ENCODE peak calls at places on chromosomes 12 and 14, in six cellular contexts. One of them, this sample, is unnamed.
A peak's percentile ranks its signal among the peaks of the same experiment; 100 is the strongest.

GRCh38 chr14:77872971-77873370 is 73.1 kb downstream of the ADCK1 start:
- DNase-seq in H9: no peak
- DNase-seq in coronary artery: no peak
- DNase-seq in MM.1S: no peak
- DNase-seq in endothelial cell: no peak
- DNase-seq in A549: no peak
- DNase-seq in this sample: peak; percentile 13

GRCh38 chr12:65536876-65537661 is 258.6 kb downstream of the MSRB3 start:
- DNase-seq in H9: no peak
- DNase-seq in MM.1S: no peak
- DNase-seq in endothelial cell: no peak
- DNase-seq in A549: peak; percentile 85
- DNase-seq in coronary artery: peak; percentile 83
- DNase-seq in this sample: no peak

GRCh38 chr12:89765959-89766824 is 57.6 kb upstream of the ATP2B1 start:
- DNase-seq in endothelial cell: no peak
- DNase-seq in A549: no peak
- DNase-seq in H9: no peak
- DNase-seq in MM.1S: no peak
- DNase-seq in coronary artery: no peak
- DNase-seq in this sample: no peak

GRCh38 chr14:100649173-100649519 is 61.9 kb upstream of the BEGAIN start:
- DNase-seq in A549: peak; percentile 33
- DNase-seq in MM.1S: no peak
- DNase-seq in endothelial cell: no peak
- DNase-seq in coronary artery: no peak
- DNase-seq in H9: no peak
- DNase-seq in this sample: no peak

GRCh38 chr14:99981806-99982205 is 83.4 kb upstream of the EVL start:
- DNase-seq in MM.1S: no peak
- DNase-seq in A549: no peak
- DNase-seq in H9: no peak
- DNase-seq in endothelial cell: no peak
- DNase-seq in coronary artery: no peak
- DNase-seq in this sample: no peak

GRCh38 chr12:29769162-29769820 is 14.5 kb downstream of the TMTC1 start:
- DNase-seq in MM.1S: no peak
- DNase-seq in endothelial cell: no peak
- DNase-seq in coronary artery: no peak
- DNase-seq in A549: no peak
- DNase-seq in H9: no peak
- DNase-seq in this sample: no peak

GRCh38 chr12:102917026-102917787 is at the start of gene PAH:
- DNase-seq in coronary artery: no peak
- DNase-seq in MM.1S: no peak
- DNase-seq in endothelial cell: no peak
- DNase-seq in H9: peak; percentile 97
- DNase-seq in A549: no peak
- DNase-seq in this sample: no peak

GRCh38 chr12:53223391-53224267 is 8.4 kb downstream of the RARG start:
- DNase-seq in endothelial cell: no peak
- DNase-seq in H9: peak; percentile 56
- DNase-seq in coronary artery: no peak
- DNase-seq in A549: no peak
- DNase-seq in MM.1S: no peak
- DNase-seq in this sample: no peak

GRCh38 chr12:92505373-92506340 is 197.1 kb upstream of the PLEKHG7 start:
- DNase-seq in coronary artery: no peak
- DNase-seq in H9: no peak
- DNase-seq in A549: no peak
- DNase-seq in MM.1S: no peak
- DNase-seq in endothelial cell: no peak
- DNase-seq in this sample: no peak

GRCh38 chr12:83664650-83665049 is 977.9 kb downstream of the TMTC2 start:
- DNase-seq in MM.1S: no peak
- DNase-seq in A549: no peak
- DNase-seq in endothelial cell: no peak
- DNase-seq in coronary artery: no peak
- DNase-seq in H9: no peak
- DNase-seq in this sample: no peak

GRCh38 chr12:12333407-12333831 is 16.6 kb downstream of the MANSC1 start:
- DNase-seq in endothelial cell: no peak
- DNase-seq in coronary artery: no peak
- DNase-seq in MM.1S: no peak
- DNase-seq in A549: no peak
- DNase-seq in H9: no peak
- DNase-seq in this sample: no peak

GRCh38 chr14:105894978-105895881 is 368.8 kb downstream of the TMEM121 start:
- DNase-seq in H9: no peak
- DNase-seq in endothelial cell: no peak
- DNase-seq in coronary artery: no peak
- DNase-seq in MM.1S: no peak
- DNase-seq in A549: no peak
- DNase-seq in this sample: peak; percentile 80

GRCh38 chr14:95185452-95186392 is 28.4 kb upstream of the DICER1 start:
- DNase-seq in endothelial cell: no peak
- DNase-seq in coronary artery: peak; percentile 67
- DNase-seq in MM.1S: no peak
- DNase-seq in A549: no peak
- DNase-seq in H9: no peak
- DNase-seq in this sample: no peak

GRCh38 chr12:6567112-6567680 is 895 bp downstream of the NOP2 start:
- DNase-seq in coronary artery: no peak
- DNase-seq in H9: no peak
- DNase-seq in MM.1S: no peak
- DNase-seq in A549: no peak
- DNase-seq in endothelial cell: no peak
- DNase-seq in this sample: no peak

GRCh38 chr12:73629893-73630872 is 907.5 kb upstream of the ATXN7L3B start:
- DNase-seq in H9: peak; percentile 40
- DNase-seq in coronary artery: no peak
- DNase-seq in A549: no peak
- DNase-seq in endothelial cell: no peak
- DNase-seq in MM.1S: no peak
- DNase-seq in this sample: no peak
- TF ChIP-seq CTCF in H9: no peak
- TF ChIP-seq CTCF in coronary artery: no peak
- TF ChIP-seq CTCF in A549: no peak
- TF ChIP-seq CTCF in endothelial cell: no peak
- TF ChIP-seq CTCF in MM.1S: no peak
- TF ChIP-seq CTCF in this sample: peak; percentile 14

GRCh38 chr14:37116933-37117844 is 55.2 kb downstream of the SLC25A21 start:
- DNase-seq in MM.1S: no peak
- DNase-seq in coronary artery: no peak
- DNase-seq in H9: no peak
- DNase-seq in A549: peak; percentile 74
- DNase-seq in endothelial cell: no peak
- DNase-seq in this sample: no peak
- TF ChIP-seq CTCF in MM.1S: peak; percentile 10
- TF ChIP-seq CTCF in coronary artery: peak; percentile 12
- TF ChIP-seq CTCF in H9: peak; percentile 47
- TF ChIP-seq CTCF in A549: peak; percentile 65
- TF ChIP-seq CTCF in endothelial cell: no peak
- TF ChIP-seq CTCF in this sample: peak; percentile 88

GRCh38 chr14:23483216-23483854 is 13.8 kb downstream of the NGDN start:
- DNase-seq in endothelial cell: peak; percentile 57
- DNase-seq in coronary artery: no peak
- DNase-seq in H9: peak; percentile 89
- DNase-seq in MM.1S: no peak
- DNase-seq in A549: peak; percentile 40
- DNase-seq in this sample: no peak
- TF ChIP-seq CTCF in endothelial cell: peak; percentile 54
- TF ChIP-seq CTCF in coronary artery: no peak
- TF ChIP-seq CTCF in H9: peak; percentile 91
- TF ChIP-seq CTCF in MM.1S: peak; percentile 3
- TF ChIP-seq CTCF in A549: peak; percentile 34
- TF ChIP-seq CTCF in this sample: peak; percentile 65

GRCh38 chr12:96698965-96699364 is 208.1 kb upstream of the NEDD1 start:
- DNase-seq in H9: no peak
- DNase-seq in MM.1S: no peak
- DNase-seq in A549: peak; percentile 72
- DNase-seq in coronary artery: no peak
- DNase-seq in endothelial cell: no peak
- DNase-seq in this sample: no peak

DNA sequence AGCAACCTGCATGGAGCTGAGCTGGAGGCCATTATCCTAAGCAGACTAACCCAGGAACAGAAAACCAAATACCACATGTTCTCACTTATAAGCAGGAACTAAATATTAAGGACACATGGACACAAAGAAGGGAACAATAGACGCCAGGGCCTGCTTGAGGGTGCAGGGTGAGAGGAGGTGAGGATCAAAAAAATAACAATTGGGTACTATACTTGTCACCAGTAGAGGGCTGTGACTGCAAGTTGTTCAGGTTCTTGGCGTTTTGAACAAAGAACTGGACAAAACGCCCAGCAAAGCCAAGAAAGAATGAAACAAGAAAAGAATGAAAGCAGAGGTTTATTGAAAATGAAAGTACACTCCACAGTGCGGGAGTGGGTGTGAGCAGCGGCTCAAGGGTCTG is 208.5 kb upstream of the NEDD1 start:
- DNase-seq in MM.1S: no peak
- DNase-seq in A549: peak; percentile 44
- DNase-seq in H9: no peak
- DNase-seq in endothelial cell: no peak
- DNase-seq in coronary artery: no peak
- DNase-seq in this sample: no peak
- TF ChIP-seq CTCF in MM.1S: no peak
- TF ChIP-seq CTCF in A549: peak; percentile 29
- TF ChIP-seq CTCF in H9: peak; percentile 42
- TF ChIP-seq CTCF in endothelial cell: no peak
- TF ChIP-seq CTCF in coronary artery: no peak
- TF ChIP-seq CTCF in this sample: no peak